ENCODE peak calls at places on chromosomes 4 and X, in five cellular contexts. H is PC-3, I is HCT116, B is SK-N-SH, A is MM.1S. V is an unnamed sample.
A peak's percentile ranks its signal among the peaks of the same experiment; 100 is the strongest.

GRCh38 chr4:6509587-6509986 is 37.2 kb upstream of the PPP2R2C start:
- DNase-seq in H (peak; percentile 35), I (no peak), B (no peak), A (no peak), V (no peak)

GRCh38 chr4:142331132-142331531 is 515.0 kb downstream of the INPP4B start:
- DNase-seq in H (no peak), I (no peak), B (no peak), A (no peak), V (no peak)

GRCh38 chr4:61638600-61638999 is 438.5 kb downstream of the ADGRL3 start:
- DNase-seq in H (peak; percentile 73), I (no peak), B (no peak), A (no peak), V (no peak)

GRCh38 chrX:27918799-27919198 is 62.5 kb downstream of the DCAF8L1 start:
- DNase-seq in H (peak; percentile 46), I (peak; percentile 7), B (no peak), A (no peak), V (no peak)

GRCh38 chr4:26163425-26164362 is 157.1 kb upstream of the RBPJ start:
- DNase-seq in H (no peak), I (no peak), B (no peak), A (no peak), V (no peak)

GRCh38 chrX:49071877-49072711 is 1.7 kb downstream of the PRAF2 start:
- DNase-seq in H (no peak), I (no peak), B (peak; percentile 71), A (no peak), V (no peak)

GRCh38 chr4:73573794-73574528 is 46.3 kb downstream of the RASSF6 start:
- DNase-seq in H (peak; percentile 91), I (peak; percentile 54), B (peak; percentile 37), A (peak; percentile 61), V (peak; percentile 86)

GRCh38 chr4:164977243-164978164 is at the start of gene TRIM61:
- DNase-seq in H (no peak), I (no peak), B (peak; percentile 11), A (peak; percentile 81), V (peak; percentile 91)

GRCh38 chr4:77065382-77065781 is 10.4 kb downstream of the CCNI start:
- DNase-seq in H (no peak), I (no peak), B (no peak), A (no peak), V (no peak)

GRCh38 chr4:141538001-141538400 is 98.4 kb upstream of the IL15 start:
- DNase-seq in H (no peak), I (no peak), B (no peak), A (no peak), V (no peak)

GRCh38 chrX:65195621-65196020 is 219.4 kb upstream of the ZC4H2 start:
- DNase-seq in H (no peak), I (no peak), B (no peak), A (no peak), V (no peak)

GRCh38 chrX:121008920-121009319 is 23.4 kb upstream of the CT47A1 start:
- DNase-seq in H (no peak), I (no peak), B (no peak), A (no peak), V (no peak)

GRCh38 chrX:72142931-72143709 is 11.4 kb upstream of the RTL5 start:
- DNase-seq in H (no peak), I (no peak), B (no peak), A (no peak), V (no peak)

GRCh38 chrX:47321386-47321785 is 49.0 kb upstream of the ZNF157 start:
- DNase-seq in H (no peak), I (no peak), B (no peak), A (no peak), V (no peak)

GRCh38 chr4:25118096-25118495 is 42.2 kb downstream of the SEPSECS start:
- DNase-seq in H (no peak), I (no peak), B (no peak), A (no peak), V (no peak)

GRCh38 chr4:51831133-51831532 is 11.8 kb upstream of the DCUN1D4 start:
- DNase-seq in H (peak; percentile 82), I (peak; percentile 36), B (peak; percentile 36), A (peak; percentile 35), V (peak; percentile 62)

GRCh38 chr4:123477804-123478209 is 81.2 kb downstream of the SPRY1 start:
- DNase-seq in H (no peak), I (no peak), B (no peak), A (no peak), V (peak; percentile 70)

GRCh38 chrX:154048398-154048797 is 28.7 kb upstream of the IRAK1 start:
- DNase-seq in H (no peak), I (no peak), B (no peak), A (no peak), V (no peak)

GRCh38 chrX:10622197-10622596 is 1.8 kb upstream of the MID1 start:
- DNase-seq in H (peak; percentile 57), I (no peak), B (no peak), A (no peak), V (no peak)

GRCh38 chrX:13669246-13669689 is 16.3 kb downstream of the TCEANC start:
- DNase-seq in H (peak; percentile 97), I (peak; percentile 90), B (no peak), A (peak; percentile 76), V (no peak)

GRCh38 chr4:98657531-98658286 is 702 bp downstream of the TSPAN5 start:
- DNase-seq in H (peak; percentile 66), I (no peak), B (peak; percentile 87), A (peak; percentile 50), V (no peak)

GRCh38 chrX:129495941-129496340 is 27.3 kb downstream of the SMARCA1 start:
- DNase-seq in H (peak; percentile 59), I (no peak), B (no peak), A (no peak), V (no peak)

GRCh38 chrX:17967888-17968287 is 106.8 kb upstream of the RAI2 start:
- DNase-seq in H (no peak), I (no peak), B (no peak), A (no peak), V (no peak)

GRCh38 chr4:148240241-148240640 is 202.0 kb downstream of the NR3C2 start:
- DNase-seq in H (no peak), I (no peak), B (no peak), A (no peak), V (no peak)

GRCh38 chrX:112746812-112747630 is 67.3 kb upstream of the LHFPL1 start:
- DNase-seq in H (no peak), I (no peak), B (no peak), A (no peak), V (no peak)

DNA sequence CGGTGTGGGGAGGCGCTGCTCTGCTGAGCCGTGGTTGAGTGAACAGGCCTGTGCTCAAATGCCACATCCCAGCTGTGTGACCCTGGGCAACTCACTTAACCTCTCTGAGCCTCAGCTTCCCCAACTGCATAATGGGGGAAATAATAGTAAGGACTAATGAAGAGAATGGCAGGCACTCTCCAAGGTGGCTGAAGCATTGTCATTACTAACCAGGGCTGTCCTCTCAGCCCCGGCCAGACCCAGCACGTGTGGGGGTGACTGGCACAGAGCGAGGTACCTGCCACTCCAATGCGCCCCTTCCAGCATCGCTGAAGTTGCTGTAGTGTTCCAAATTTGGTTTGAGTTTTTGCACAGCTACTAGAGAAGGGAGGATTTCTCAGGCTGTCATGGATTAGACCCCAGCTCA is 80.0 kb downstream of the ABLIM2 start:
- DNase-seq in H (no peak), I (no peak), B (no peak), A (no peak), V (no peak)
- H3K27ac ChIP-seq in H (no peak overlapping the region), I (no peak overlapping the region), B (no peak overlapping the region), A (no peak overlapping the region), V (no peak overlapping the region)

GRCh38 chrX:1412551-1413161 is 20.7 kb upstream of the SLC25A6 start:
- DNase-seq in H (no peak), I (no peak), B (no peak), A (no peak), V (no peak)

GRCh38 chrX:1407035-1407434 is 15.1 kb upstream of the SLC25A6 start:
- DNase-seq in H (no peak), I (no peak), B (no peak), A (no peak), V (no peak)

GRCh38 chrX:1416965-1417760 is 25.2 kb upstream of the SLC25A6 start:
- DNase-seq in H (no peak), I (no peak), B (no peak), A (no peak), V (no peak)

GRCh38 chrX:1416327-1416784 is 24.4 kb upstream of the SLC25A6 start:
- DNase-seq in H (no peak), I (no peak), B (no peak), A (no peak), V (no peak)

GRCh38 chrX:1411331-1411730 is 19.4 kb upstream of the SLC25A6 start:
- DNase-seq in H (no peak), I (no peak), B (no peak), A (no peak), V (no peak)
- TF ChIP-seq EZH2phosphoT487 in H (no peak), I (no peak), B (no peak), A (no peak), V (no peak)

GRCh38 chr4:94970650-94971049 is 212.9 kb downstream of the BMPR1B start:
- DNase-seq in H (no peak), I (no peak), B (no peak), A (no peak), V (no peak)

GRCh38 chr4:94976371-94977011 is 218.7 kb downstream of the BMPR1B start:
- DNase-seq in H (peak; percentile 78), I (no peak), B (no peak), A (no peak), V (no peak)

GRCh38 chr4:94978904-94979303 is 221.1 kb downstream of the BMPR1B start:
- DNase-seq in H (peak; percentile 7), I (no peak), B (no peak), A (no peak), V (no peak)

DNA sequence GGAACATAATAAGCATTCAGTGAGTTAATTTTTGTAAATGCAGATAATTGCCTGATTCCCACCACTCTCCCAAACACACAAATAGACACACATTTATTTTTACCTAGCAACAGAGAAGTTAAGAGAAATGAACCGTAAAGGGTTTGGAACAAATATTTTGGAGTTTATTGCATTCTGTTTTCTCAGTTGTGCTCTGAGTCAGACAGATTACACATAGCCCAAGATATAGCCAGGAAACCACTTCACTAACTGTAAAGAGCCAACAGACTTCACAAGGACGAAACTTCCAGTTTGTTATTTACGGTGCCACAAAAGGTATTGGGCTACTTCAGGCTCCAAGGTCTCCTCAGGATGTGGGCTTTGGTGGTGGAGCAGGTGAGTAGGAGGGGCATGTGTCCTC is 217.0 kb downstream of the BMPR1B start:
- DNase-seq in H (peak; percentile 83), I (no peak), B (no peak), A (no peak), V (no peak)
- H3K27ac ChIP-seq in H (peak overlapping the region; percentile 96), I (no peak overlapping the region), B (no peak overlapping the region), A (no peak overlapping the region), V (no peak overlapping the region)

GRCh38 chr4:139555073-139555704 is 830 bp downstream of the SETD7 start:
- DNase-seq in H (peak; percentile 77), I (peak; percentile 69), B (peak; percentile 86), A (peak; percentile 91), V (peak; percentile 91)
- TF ChIP-seq EZH2phosphoT487 in H (no peak), I (no peak), B (no peak), A (no peak), V (no peak)

V was measured in OCI-LY7.